ENCODE peak calls at places on chromosomes 6 and 20, in nine cellular contexts. T, Q, S, G, X, H, N, P and Z are unnamed samples. For H3K27me3 and H3K36me3, the result is how much of the 10 kb centered on the place peaks cover.

GRCh38 chr20:37242503-37242902 is 19.1 kb downstream of the GHRH start:
- DNase-seq in T (no peak), Q (no peak), S (no peak), G (no peak), X (no peak), H (no peak), N (no peak), P (no peak), Z (peak)

GRCh38 chr6:35776364-35777215 is at the start of gene CLPSL2:
- DNase-seq in T (no peak), Q (peak), S (no peak), G (no peak), X (no peak), H (no peak), N (no peak), P (peak), Z (no peak)

GRCh38 chr6:118386975-118387374 is 161.1 kb upstream of the PLN start:
- DNase-seq in T (no peak), Q (no peak), S (no peak), G (no peak), X (no peak), H (no peak), N (no peak), P (no peak), Z (no peak)

GRCh38 chr6:137874204-137875001 is 7.3 kb downstream of the TNFAIP3 start:
- DNase-seq in T (no peak), Q (no peak), S (no peak), G (peak), X (no peak), H (peak), N (no peak), P (no peak), Z (no peak)

GRCh38 chr6:24495516-24495847 is 713 bp downstream of the ALDH5A1 start:
- DNase-seq in T (peak), Q (peak), S (peak), G (peak), X (no peak), H (no peak), N (peak), P (peak), Z (peak)

GRCh38 chr6:148972481-148972880 is 225.7 kb downstream of the UST start:
- DNase-seq in T (no peak), Q (peak), S (no peak), G (peak), X (no peak), H (peak), N (no peak), P (peak), Z (peak)

GRCh38 chr6:138765896-138766487 is 7.6 kb upstream of the CCDC28A start:
- DNase-seq in T (peak), Q (peak), S (no peak), G (no peak), X (no peak), H (peak), N (peak), P (peak), Z (no peak)

GRCh38 chr20:51400051-51400926 is 142.2 kb downstream of the NFATC2 start:
- DNase-seq in T (no peak), Q (no peak), S (no peak), G (peak), X (no peak), H (peak), N (no peak), P (no peak), Z (no peak)

GRCh38 chr6:123316733-123317323 is 319.9 kb downstream of the TRDN start:
- DNase-seq in T (peak), Q (peak), S (no peak), G (no peak), X (peak), H (peak), N (peak), P (peak), Z (no peak)

GRCh38 chr6:84498905-84499304 is 265.5 kb downstream of the TBX18 start:
- DNase-seq in T (no peak), Q (no peak), S (no peak), G (no peak), X (no peak), H (no peak), N (no peak), P (no peak), Z (no peak)

GRCh38 chr6:111625511-111626331 is 20.0 kb upstream of the TRAF3IP2 start:
- DNase-seq in T (peak), Q (no peak), S (peak), G (peak), X (no peak), H (no peak), N (peak), P (no peak), Z (peak)

GRCh38 chr6:3770023-3770422 is 18.5 kb upstream of the PXDC1 start:
- DNase-seq in T (no peak), Q (peak), S (no peak), G (no peak), X (no peak), H (no peak), N (no peak), P (no peak), Z (no peak)

GRCh38 chr6:142518126-142518525 is 216.3 kb downstream of the ADGRG6 start:
- DNase-seq in T (no peak), Q (no peak), S (no peak), G (no peak), X (no peak), H (no peak), N (no peak), P (peak), Z (no peak)

GRCh38 chr6:134813146-134813545 is 136.8 kb downstream of the ALDH8A1 start:
- DNase-seq in T (peak), Q (no peak), S (no peak), G (no peak), X (no peak), H (no peak), N (peak), P (peak), Z (no peak)

GRCh38 chr6:158324136-158324535 is 11.9 kb downstream of the TULP4 start:
- DNase-seq in T (no peak), Q (no peak), S (no peak), G (no peak), X (no peak), H (no peak), N (peak), P (no peak), Z (no peak)

GRCh38 chr6:67952121-67952520 is 683.0 kb upstream of the ADGRB3 start:
- DNase-seq in T (peak), Q (no peak), S (no peak), G (no peak), X (no peak), H (no peak), N (no peak), P (peak), Z (no peak)

GRCh38 chr20:14865169-14865568 is 527.8 kb upstream of the FLRT3 start:
- DNase-seq in T (no peak), Q (no peak), S (no peak), G (no peak), X (no peak), H (no peak), N (no peak), P (peak), Z (no peak)

GRCh38 chr20:17648782-17649730 is 33.0 kb downstream of the RRBP1 start:
- DNase-seq in T (no peak), Q (peak), S (no peak), G (peak), X (no peak), H (peak), N (no peak), P (peak), Z (peak)

GRCh38 chr20:49276201-49276894 is 1.5 kb downstream of the ZNFX1 start:
- DNase-seq in T (peak), Q (no peak), S (no peak), G (no peak), X (no peak), H (no peak), N (peak), P (peak), Z (no peak)

GRCh38 chr6:39300739-39301138 is 13.5 kb downstream of the KCNK17 start:
- DNase-seq in T (no peak), Q (no peak), S (no peak), G (no peak), X (no peak), H (no peak), N (no peak), P (no peak), Z (no peak)

GRCh38 chr6:139654888-139655782 is 280.7 kb upstream of the CITED2 start:
- DNase-seq in T (no peak), Q (peak), S (no peak), G (no peak), X (no peak), H (no peak), N (no peak), P (no peak), Z (peak)

GRCh38 chr6:114390176-114390575 is 47.4 kb upstream of the HS3ST5 start:
- DNase-seq in T (no peak), Q (peak), S (no peak), G (no peak), X (peak), H (no peak), N (no peak), P (peak), Z (no peak)

GRCh38 chr6:169701218-169701952 is 444 bp downstream of the WDR27 start:
- DNase-seq in T (no peak), Q (no peak), S (no peak), G (no peak), X (no peak), H (no peak), N (no peak), P (peak), Z (peak)

GRCh38 chr6:143708889-143709288 is 31.1 kb downstream of the PHACTR2 start:
- DNase-seq in T (no peak), Q (no peak), S (no peak), G (no peak), X (no peak), H (no peak), N (no peak), P (no peak), Z (no peak)

GRCh38 chr6:126625019-126625418 is 285.1 kb downstream of the CENPW start:
- DNase-seq in T (peak), Q (peak), S (no peak), G (no peak), X (peak), H (no peak), N (peak), P (peak), Z (no peak)

GRCh38 chr20:19947611-19948264 is 69.4 kb upstream of the NAA20 start:
- DNase-seq in T (peak), Q (no peak), S (no peak), G (peak), X (no peak), H (no peak), N (peak), P (peak), Z (no peak)

GRCh38 chr20:63102720-63103375 is 96.1 kb upstream of the BHLHE23 start:
- DNase-seq in T (peak), Q (peak), S (peak), G (peak), X (no peak), H (peak), N (peak), P (peak), Z (no peak)

GRCh38 chr20:48463096-48463710 is 364.6 kb downstream of the PREX1 start:
- DNase-seq in T (no peak), Q (no peak), S (no peak), G (no peak), X (no peak), H (no peak), N (no peak), P (no peak), Z (no peak)

GRCh38 chr6:130885392-130886192 is 58.4 kb downstream of the SMLR1 start:
- DNase-seq in T (peak), Q (peak), S (no peak), G (peak), X (peak), H (peak), N (peak), P (peak), Z (peak)

GRCh38 chr6:147077251-147077650 is 127.0 kb upstream of the STXBP5 start:
- DNase-seq in T (no peak), Q (no peak), S (no peak), G (peak), X (no peak), H (no peak), N (no peak), P (no peak), Z (no peak)

GRCh38 chr6:18501313-18502013 is 114.3 kb downstream of the RNF144B start:
- DNase-seq in T (peak), Q (no peak), S (peak), G (no peak), X (no peak), H (no peak), N (peak), P (no peak), Z (no peak)

GRCh38 chr6:148573922-148574321 is 172.9 kb upstream of the UST start:
- DNase-seq in T (no peak), Q (no peak), S (no peak), G (no peak), X (no peak), H (no peak), N (no peak), P (no peak), Z (no peak)

GRCh38 chr6:85403331-85404015 is 46.4 kb upstream of the NT5E start:
- DNase-seq in T (peak), Q (no peak), S (no peak), G (no peak), X (no peak), H (no peak), N (peak), P (peak), Z (no peak)

GRCh38 chr6:117559299-117559698 is 43.0 kb downstream of the GOPC start:
- DNase-seq in T (no peak), Q (no peak), S (no peak), G (no peak), X (no peak), H (no peak), N (no peak), P (no peak), Z (no peak)

GRCh38 chr20:5426026-5426425 is 109.3 kb upstream of the PROKR2 start:
- DNase-seq in T (no peak), Q (no peak), S (no peak), G (no peak), X (no peak), H (no peak), N (no peak), P (no peak), Z (no peak)

GRCh38 chr6:153503810-153504209 is 372.7 kb upstream of the RGS17 start:
- DNase-seq in T (no peak), Q (peak), S (no peak), G (no peak), X (no peak), H (no peak), N (no peak), P (peak), Z (no peak)

GRCh38 chr6:131135244-131136020 is at the start of gene AKAP7:
- DNase-seq in T (peak), Q (peak), S (peak), G (peak), X (peak), H (peak), N (peak), P (peak), Z (peak)

DNA sequence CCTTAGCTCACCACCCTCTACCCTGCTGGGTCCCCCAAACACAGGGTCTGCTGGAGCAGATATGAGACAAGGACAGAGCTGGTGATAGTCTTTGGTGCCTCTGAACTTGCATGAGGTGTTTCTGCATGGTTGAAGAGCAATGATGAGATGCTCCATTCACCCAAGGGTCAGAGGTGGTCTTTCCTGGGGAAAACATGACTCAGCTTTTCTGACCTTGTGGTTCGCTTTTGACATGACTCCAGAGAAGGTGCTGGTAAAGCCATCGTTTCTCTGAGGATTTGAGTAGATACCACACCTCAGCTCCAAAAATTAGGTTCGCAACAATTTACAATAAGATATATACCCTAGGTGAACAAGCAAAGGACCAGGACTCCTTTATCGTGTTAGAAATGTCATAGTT is 304.8 kb downstream of the DHX35 start:
- DNase-seq in T (no peak), Q (no peak), S (no peak), G (no peak), X (no peak), H (no peak), N (no peak), P (no peak), Z (no peak)
- H3K27me3 ChIP-seq in T (under half), Q (under half), S (under half), G (under half), X (under half), H (under half), N (under half), P (under half), Z (under half)

GRCh38 chr6:41083072-41083471 is 10.3 kb downstream of the NFYA start:
- DNase-seq in T (no peak), Q (no peak), S (no peak), G (no peak), X (no peak), H (no peak), N (no peak), P (no peak), Z (no peak)

GRCh38 chr6:41077536-41077935 is 4.8 kb downstream of the NFYA start:
- DNase-seq in T (no peak), Q (no peak), S (no peak), G (no peak), X (no peak), H (no peak), N (no peak), P (no peak), Z (no peak)

GRCh38 chr6:41085182-41085581 is 12.4 kb downstream of the NFYA start:
- DNase-seq in T (no peak), Q (no peak), S (no peak), G (no peak), X (no peak), H (no peak), N (no peak), P (no peak), Z (no peak)

GRCh38 chr6:41079080-41079479 is 6.3 kb downstream of the NFYA start:
- DNase-seq in T (no peak), Q (no peak), S (no peak), G (no peak), X (no peak), H (no peak), N (no peak), P (no peak), Z (no peak)

DNA sequence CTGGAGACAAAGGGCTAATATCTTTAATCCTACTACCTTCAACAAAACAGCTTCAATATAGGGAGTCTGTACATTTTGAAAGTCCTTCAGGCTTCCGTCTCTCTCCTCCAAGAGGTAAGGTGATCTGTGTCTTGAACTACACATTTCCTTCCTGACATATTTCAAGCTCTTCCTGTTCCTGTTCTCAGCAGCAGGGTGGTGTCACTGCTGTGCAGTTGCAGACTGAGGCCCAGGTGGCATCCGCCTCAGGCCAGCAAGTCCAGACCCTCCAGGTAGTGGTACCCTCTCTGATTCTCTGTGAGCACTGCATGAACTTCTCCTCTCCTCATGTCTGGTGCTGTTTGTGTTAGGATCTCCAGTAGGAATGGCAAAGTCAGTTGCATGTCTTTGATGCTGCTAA is 7.8 kb downstream of the NFYA start:
- DNase-seq in T (no peak), Q (no peak), S (no peak), G (no peak), X (no peak), H (peak), N (no peak), P (no peak), Z (no peak)
- H3K36me3 ChIP-seq in T (under half), Q (under half), S (under half), G (under half), X (half or more), H (under half), N (under half), P (half or more), Z (under half)

DNA sequence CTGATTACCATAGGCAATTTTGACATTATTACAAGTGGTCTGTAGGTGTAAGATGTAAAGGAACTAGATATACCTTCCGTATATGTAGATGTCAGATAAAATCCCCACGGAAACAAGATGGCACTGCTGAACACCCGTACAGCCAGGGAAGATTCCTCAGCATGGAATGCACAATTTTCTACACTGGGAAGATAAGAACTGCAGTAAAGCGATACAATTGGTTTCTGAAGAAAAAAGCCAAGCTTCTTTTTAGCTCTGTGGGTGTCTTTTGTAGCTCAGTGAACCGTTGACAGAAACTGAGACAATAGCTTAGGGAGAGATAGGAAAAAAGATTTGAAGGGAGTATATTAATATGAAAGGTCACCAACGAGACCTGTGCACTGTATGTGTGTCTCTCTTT is 437.4 kb upstream of the RNF217 start:
- DNase-seq in T (no peak), Q (peak), S (no peak), G (no peak), X (peak), H (no peak), N (no peak), P (no peak), Z (no peak)
- H3K4me3 ChIP-seq in T (no peak), Q (peak), S (no peak), G (no peak), X (no peak), H (no peak), N (no peak), P (no peak), Z (no peak)

GRCh38 chr6:107820571-107821261 is 3.4 kb downstream of the SCML4 start:
- DNase-seq in T (peak), Q (peak), S (no peak), G (peak), X (no peak), H (peak), N (no peak), P (no peak), Z (no peak)
- H3K27me3 ChIP-seq in T (under half), Q (under half), S (under half), G (under half), X (under half), H (under half), N (under half), P (under half), Z (under half)

GRCh38 chr20:59016795-59017492 is 2.3 kb upstream of the TUBB1 start:
- DNase-seq in T (no peak), Q (no peak), S (no peak), G (no peak), X (no peak), H (no peak), N (no peak), P (peak), Z (no peak)
- H3K36me3 ChIP-seq in T (under half), Q (under half), S (under half), G (under half), X (under half), H (under half), N (under half), P (under half), Z (under half)

GRCh38 chr6:32149932-32150920 is 1.5 kb downstream of the PRRT1 start:
- DNase-seq in T (no peak), Q (peak), S (no peak), G (no peak), X (no peak), H (no peak), N (no peak), P (no peak), Z (no peak)
- H3K4me3 ChIP-seq in T (no peak), Q (peak), S (no peak), G (peak), X (no peak), H (no peak), N (no peak), P (no peak), Z (no peak)

GRCh38 chr20:56731041-56731440 is 101.9 kb downstream of the TFAP2C start:
- DNase-seq in T (no peak), Q (no peak), S (no peak), G (no peak), X (no peak), H (no peak), N (no peak), P (no peak), Z (no peak)
- H3K27me3 ChIP-seq in T (under half), Q (under half), S (under half), G (under half), X (under half), H (under half), N (under half), P (under half), Z (under half)

GRCh38 chr6:48689498-48689897 is 578.5 kb upstream of the PTCHD4 start:
- DNase-seq in T (peak), Q (no peak), S (no peak), G (no peak), X (no peak), H (no peak), N (no peak), P (peak), Z (no peak)
- H3K36me3 ChIP-seq in T (under half), Q (under half), S (under half), G (under half), X (under half), H (under half), N (under half), P (under half), Z (under half)

GRCh38 chr6:36955136-36955535 is 598 bp downstream of the PI16 start:
- DNase-seq in T (no peak), Q (no peak), S (peak), G (no peak), X (no peak), H (no peak), N (no peak), P (no peak), Z (no peak)
- H3K4me3 ChIP-seq in T (no peak), Q (no peak), S (peak), G (no peak), X (no peak), H (peak), N (no peak), P (no peak), Z (no peak)